ENCODE peak calls at places on chromosomes 11 and 22, in six cellular contexts. One of them, this sample, is unnamed.

GRCh38 chr22:44129614-44129976 is 51.1 kb upstream of the PARVG start:
- DNase-seq in heart right ventricle: no peak
- DNase-seq in breast epithelium: no peak
- DNase-seq in astrocyte of the spinal cord: peak
- DNase-seq in endodermal cell: no peak
- DNase-seq in left ventricle myocardium inferior: no peak
- DNase-seq in this sample: peak

GRCh38 chr11:506950-507726 is at the start of gene RNH1:
- DNase-seq in astrocyte of the spinal cord: peak
- DNase-seq in heart right ventricle: peak
- DNase-seq in endodermal cell: peak
- DNase-seq in left ventricle myocardium inferior: peak
- DNase-seq in breast epithelium: peak
- DNase-seq in this sample: peak

GRCh38 chr11:132032555-132032954 is 662.1 kb downstream of the NTM start:
- DNase-seq in breast epithelium: no peak
- DNase-seq in endodermal cell: no peak
- DNase-seq in heart right ventricle: no peak
- DNase-seq in left ventricle myocardium inferior: no peak
- DNase-seq in astrocyte of the spinal cord: peak
- DNase-seq in this sample: peak

GRCh38 chr22:27885977-27886842 is 32.8 kb downstream of the PITPNB start:
- DNase-seq in left ventricle myocardium inferior: no peak
- DNase-seq in heart right ventricle: peak
- DNase-seq in astrocyte of the spinal cord: peak
- DNase-seq in breast epithelium: no peak
- DNase-seq in endodermal cell: peak
- DNase-seq in this sample: peak

GRCh38 chr11:94787798-94788197 is 19.6 kb downstream of the AMOTL1 start:
- DNase-seq in heart right ventricle: no peak
- DNase-seq in astrocyte of the spinal cord: no peak
- DNase-seq in left ventricle myocardium inferior: no peak
- DNase-seq in endodermal cell: no peak
- DNase-seq in breast epithelium: no peak
- DNase-seq in this sample: no peak

GRCh38 chr11:16958833-16959232 is 55.4 kb downstream of the PLEKHA7 start:
- DNase-seq in breast epithelium: peak
- DNase-seq in astrocyte of the spinal cord: no peak
- DNase-seq in left ventricle myocardium inferior: no peak
- DNase-seq in endodermal cell: no peak
- DNase-seq in heart right ventricle: no peak
- DNase-seq in this sample: no peak

GRCh38 chr11:3217751-3218482 is 696 bp downstream of the MRGPRG start:
- DNase-seq in left ventricle myocardium inferior: peak
- DNase-seq in heart right ventricle: no peak
- DNase-seq in breast epithelium: peak
- DNase-seq in astrocyte of the spinal cord: no peak
- DNase-seq in endodermal cell: peak
- DNase-seq in this sample: no peak

GRCh38 chr22:45039206-45039605 is 29.4 kb upstream of the PHF21B start:
- DNase-seq in astrocyte of the spinal cord: no peak
- DNase-seq in endodermal cell: no peak
- DNase-seq in left ventricle myocardium inferior: no peak
- DNase-seq in heart right ventricle: no peak
- DNase-seq in breast epithelium: no peak
- DNase-seq in this sample: no peak

GRCh38 chr11:111957663-111958415 is 20.7 kb downstream of the DIXDC1 start:
- DNase-seq in left ventricle myocardium inferior: no peak
- DNase-seq in heart right ventricle: no peak
- DNase-seq in astrocyte of the spinal cord: no peak
- DNase-seq in breast epithelium: no peak
- DNase-seq in endodermal cell: no peak
- DNase-seq in this sample: no peak

GRCh38 chr11:64892838-64893193 is 14.4 kb upstream of the EHD1 start:
- DNase-seq in heart right ventricle: no peak
- DNase-seq in left ventricle myocardium inferior: no peak
- DNase-seq in astrocyte of the spinal cord: no peak
- DNase-seq in endodermal cell: no peak
- DNase-seq in breast epithelium: no peak
- DNase-seq in this sample: no peak

GRCh38 chr22:20264614-20265452 is 3.3 kb downstream of the RTN4R start:
- DNase-seq in endodermal cell: no peak
- DNase-seq in heart right ventricle: no peak
- DNase-seq in breast epithelium: no peak
- DNase-seq in left ventricle myocardium inferior: no peak
- DNase-seq in astrocyte of the spinal cord: no peak
- DNase-seq in this sample: no peak

GRCh38 chr11:22426915-22427314 is 88.7 kb downstream of the SLC17A6 start:
- DNase-seq in endodermal cell: no peak
- DNase-seq in breast epithelium: no peak
- DNase-seq in heart right ventricle: no peak
- DNase-seq in astrocyte of the spinal cord: no peak
- DNase-seq in left ventricle myocardium inferior: no peak
- DNase-seq in this sample: no peak
- TF ChIP-seq CTCF in endodermal cell: no peak
- TF ChIP-seq CTCF in breast epithelium: no peak
- TF ChIP-seq CTCF in heart right ventricle: peak
- TF ChIP-seq CTCF in astrocyte of the spinal cord: peak
- TF ChIP-seq CTCF in left ventricle myocardium inferior: peak
- TF ChIP-seq CTCF in this sample: peak

GRCh38 chr11:20131744-20132666 is 28.3 kb downstream of the DBX1 start:
- DNase-seq in breast epithelium: peak
- DNase-seq in astrocyte of the spinal cord: peak
- DNase-seq in left ventricle myocardium inferior: peak
- DNase-seq in heart right ventricle: peak
- DNase-seq in endodermal cell: peak
- DNase-seq in this sample: peak
- H3K4me3 ChIP-seq in breast epithelium: peak
- H3K4me3 ChIP-seq in astrocyte of the spinal cord: peak
- H3K4me3 ChIP-seq in left ventricle myocardium inferior: peak
- H3K4me3 ChIP-seq in heart right ventricle: peak
- H3K4me3 ChIP-seq in endodermal cell: no peak
- H3K4me3 ChIP-seq in this sample: peak

GRCh38 chr11:34564807-34565241 is 51.2 kb upstream of the ELF5 start:
- DNase-seq in left ventricle myocardium inferior: no peak
- DNase-seq in heart right ventricle: no peak
- DNase-seq in breast epithelium: no peak
- DNase-seq in endodermal cell: peak
- DNase-seq in astrocyte of the spinal cord: no peak
- DNase-seq in this sample: no peak

GRCh38 chr11:34566736-34567135 is 53.1 kb upstream of the ELF5 start:
- DNase-seq in left ventricle myocardium inferior: no peak
- DNase-seq in endodermal cell: no peak
- DNase-seq in breast epithelium: no peak
- DNase-seq in astrocyte of the spinal cord: no peak
- DNase-seq in heart right ventricle: no peak
- DNase-seq in this sample: no peak

GRCh38 chr11:34566209-34566551 is 52.6 kb upstream of the ELF5 start:
- DNase-seq in breast epithelium: no peak
- DNase-seq in heart right ventricle: no peak
- DNase-seq in endodermal cell: no peak
- DNase-seq in left ventricle myocardium inferior: no peak
- DNase-seq in astrocyte of the spinal cord: no peak
- DNase-seq in this sample: no peak

GRCh38 chr11:34564406-34564805 is 50.8 kb upstream of the ELF5 start:
- DNase-seq in left ventricle myocardium inferior: no peak
- DNase-seq in endodermal cell: peak
- DNase-seq in breast epithelium: no peak
- DNase-seq in astrocyte of the spinal cord: no peak
- DNase-seq in heart right ventricle: no peak
- DNase-seq in this sample: no peak

GRCh38 chr11:34565417-34566208 is 52.0 kb upstream of the ELF5 start:
- DNase-seq in breast epithelium: no peak
- DNase-seq in left ventricle myocardium inferior: no peak
- DNase-seq in endodermal cell: peak
- DNase-seq in astrocyte of the spinal cord: no peak
- DNase-seq in heart right ventricle: no peak
- DNase-seq in this sample: no peak
- TF ChIP-seq CTCF in breast epithelium: peak
- TF ChIP-seq CTCF in left ventricle myocardium inferior: no peak
- TF ChIP-seq CTCF in endodermal cell: peak
- TF ChIP-seq CTCF in astrocyte of the spinal cord: peak
- TF ChIP-seq CTCF in heart right ventricle: no peak
- TF ChIP-seq CTCF in this sample: peak

GRCh38 chr22:46287873-46288751 is 8.6 kb upstream of the GTSE1 start:
- DNase-seq in astrocyte of the spinal cord: no peak
- DNase-seq in endodermal cell: no peak
- DNase-seq in heart right ventricle: no peak
- DNase-seq in breast epithelium: no peak
- DNase-seq in left ventricle myocardium inferior: peak
- DNase-seq in this sample: no peak
- H3K4me3 ChIP-seq in astrocyte of the spinal cord: no peak
- H3K4me3 ChIP-seq in endodermal cell: no peak
- H3K4me3 ChIP-seq in heart right ventricle: peak
- H3K4me3 ChIP-seq in breast epithelium: peak
- H3K4me3 ChIP-seq in left ventricle myocardium inferior: peak
- H3K4me3 ChIP-seq in this sample: no peak

GRCh38 chr22:50268655-50269113 is 1.5 kb downstream of the MAPK11 start:
- DNase-seq in astrocyte of the spinal cord: no peak
- DNase-seq in heart right ventricle: no peak
- DNase-seq in breast epithelium: no peak
- DNase-seq in endodermal cell: no peak
- DNase-seq in left ventricle myocardium inferior: no peak
- DNase-seq in this sample: no peak

GRCh38 chr22:50266994-50267393 is 3.2 kb downstream of the MAPK11 start:
- DNase-seq in breast epithelium: no peak
- DNase-seq in astrocyte of the spinal cord: no peak
- DNase-seq in endodermal cell: no peak
- DNase-seq in left ventricle myocardium inferior: no peak
- DNase-seq in heart right ventricle: no peak
- DNase-seq in this sample: no peak

GRCh38 chr22:50270302-50271010 is at the start of gene MAPK11:
- DNase-seq in astrocyte of the spinal cord: peak
- DNase-seq in heart right ventricle: peak
- DNase-seq in breast epithelium: peak
- DNase-seq in left ventricle myocardium inferior: peak
- DNase-seq in endodermal cell: peak
- DNase-seq in this sample: no peak

GRCh38 chr22:50269573-50270301 is 443 bp downstream of the MAPK11 start:
- DNase-seq in left ventricle myocardium inferior: peak
- DNase-seq in endodermal cell: peak
- DNase-seq in heart right ventricle: peak
- DNase-seq in astrocyte of the spinal cord: peak
- DNase-seq in breast epithelium: no peak
- DNase-seq in this sample: peak

DNA sequence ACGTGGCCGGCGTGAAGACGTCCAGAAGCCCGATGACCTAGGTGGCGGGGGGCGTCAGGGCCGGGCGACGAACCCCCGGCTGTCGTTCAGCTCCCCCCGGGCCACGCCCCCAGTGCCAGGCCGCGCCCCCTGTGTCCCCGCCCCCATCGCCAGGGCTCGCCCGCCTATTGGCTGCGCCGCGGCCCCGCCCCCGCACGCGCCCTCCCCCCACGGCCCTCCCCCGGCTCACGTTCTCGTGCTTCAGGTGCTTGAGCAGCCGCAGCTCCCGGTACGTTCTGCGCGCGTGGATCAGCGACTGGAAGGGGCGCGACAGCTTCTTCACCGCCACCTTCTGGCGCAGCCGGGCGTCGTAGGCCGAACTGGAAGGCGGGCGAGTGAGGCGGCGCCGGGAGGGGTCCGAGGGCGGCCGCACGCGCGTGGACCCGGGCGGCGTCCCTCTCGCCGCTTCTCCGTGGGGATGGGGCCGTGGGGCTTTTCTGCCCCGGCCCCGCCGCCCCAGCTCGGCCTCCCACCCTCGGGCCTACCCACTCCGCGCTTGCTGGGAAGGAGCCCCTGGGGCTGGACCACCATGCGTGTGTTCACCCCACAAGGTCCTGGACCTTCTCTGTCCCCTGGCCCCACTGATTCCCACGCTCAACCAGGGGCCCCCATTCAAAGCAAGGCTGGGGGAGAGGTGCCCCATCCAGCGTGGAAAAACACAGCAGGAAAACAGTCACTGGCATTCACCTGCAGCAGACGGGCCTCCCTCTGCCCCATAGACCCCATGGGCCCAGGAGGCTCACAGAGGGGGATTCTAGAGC is 2.4 kb downstream of the MAPK11 start:
- DNase-seq in astrocyte of the spinal cord: peak
- DNase-seq in heart right ventricle: peak
- DNase-seq in endodermal cell: peak
- DNase-seq in left ventricle myocardium inferior: peak
- DNase-seq in breast epithelium: peak
- DNase-seq in this sample: peak
- TF ChIP-seq CTCF in astrocyte of the spinal cord: peak
- TF ChIP-seq CTCF in heart right ventricle: no peak
- TF ChIP-seq CTCF in endodermal cell: peak
- TF ChIP-seq CTCF in left ventricle myocardium inferior: peak
- TF ChIP-seq CTCF in breast epithelium: no peak
- TF ChIP-seq CTCF in this sample: peak

This sample was measured in foreskin fibroblast.